ENCODE peak calls at places on chromosome 1, in four cellular contexts. L is left ventricle myocardium inferior, T is thoracic aorta, S is BJ. B is an unnamed sample.

GRCh38 chr1:8873506-8874229 is 4.8 kb downstream of the ENO1 start:
- DNase-seq in L (peak; percentile 61), T (peak; percentile 95), S (peak; percentile 93), B (peak; percentile 95)

GRCh38 chr1:71339238-71339637 is 258.4 kb upstream of the ZRANB2 start:
- DNase-seq in L (no peak), T (no peak), S (no peak), B (no peak)

GRCh38 chr1:16978589-16979474 is 1.6 kb downstream of the MFAP2 start:
- DNase-seq in L (peak; percentile 49), T (no peak), S (peak; percentile 90), B (peak; percentile 83)

GRCh38 chr1:13487143-13487868 is 26.5 kb downstream of the LRRC38 start:
- DNase-seq in L (peak; percentile 60), T (no peak), S (no peak), B (no peak)

GRCh38 chr1:78095618-78096416 is 50.1 kb downstream of the GIPC2 start:
- DNase-seq in L (no peak), T (no peak), S (no peak), B (no peak)

GRCh38 chr1:150555971-150556865 is 7.0 kb downstream of the ADAMTSL4 start:
- DNase-seq in L (no peak), T (no peak), S (no peak), B (no peak)

GRCh38 chr1:175130649-175131045 is 61.9 kb downstream of the KIAA0040 start:
- DNase-seq in L (no peak), T (no peak), S (no peak), B (no peak)

GRCh38 chr1:167122568-167122967 is 28.7 kb downstream of the STYXL2 start:
- DNase-seq in L (no peak), T (no peak), S (no peak), B (no peak)

GRCh38 chr1:91913018-91913417 is 27.1 kb upstream of the TGFBR3 start:
- DNase-seq in L (no peak), T (no peak), S (no peak), B (no peak)

GRCh38 chr1:8025061-8025670 is 943 bp downstream of the ERRFI1 start:
- DNase-seq in L (no peak), T (no peak), S (no peak), B (no peak)

GRCh38 chr1:198001776-198002408 is 84.7 kb downstream of the LHX9 start:
- DNase-seq in L (no peak), T (no peak), S (peak; percentile 24), B (no peak)

GRCh38 chr1:90721210-90722194 is 4.4 kb upstream of the BARHL2 start:
- DNase-seq in L (no peak), T (no peak), S (peak; percentile 1), B (no peak)

GRCh38 chr1:161999318-162000052 is 24.2 kb downstream of the OLFML2B start:
- DNase-seq in L (no peak), T (no peak), S (no peak), B (no peak)

GRCh38 chr1:78911956-78912880 is 94.3 kb downstream of the ADGRL4 start:
- DNase-seq in L (no peak), T (no peak), S (no peak), B (no peak)

GRCh38 chr1:8343044-8343443 is 25.1 kb downstream of the SLC45A1 start:
- DNase-seq in L (no peak), T (no peak), S (no peak), B (no peak)

GRCh38 chr1:75932304-75932703 is at the start of gene ASB17:
- DNase-seq in L (no peak), T (no peak), S (no peak), B (no peak)
- TF ChIP-seq CTCF in L (no peak), T (no peak), S (no peak), B (no peak)

GRCh38 chr1:27031235-27032118 is 18.8 kb upstream of the TENT5B start:
- DNase-seq in L (peak; percentile 79), T (peak; percentile 74), S (peak; percentile 51), B (peak; percentile 76)

GRCh38 chr1:27029517-27029916 is 16.9 kb upstream of the TENT5B start:
- DNase-seq in L (no peak), T (no peak), S (no peak), B (no peak)

GRCh38 chr1:27033059-27033746 is 20.6 kb upstream of the TENT5B start:
- DNase-seq in L (no peak), T (no peak), S (no peak), B (no peak)

GRCh38 chr1:27035344-27035743 is 22.7 kb upstream of the TENT5B start:
- DNase-seq in L (no peak), T (no peak), S (no peak), B (no peak)

GRCh38 chr1:27032119-27032461 is 19.4 kb upstream of the TENT5B start:
- DNase-seq in L (no peak), T (no peak), S (no peak), B (no peak)
- H3K4me3 ChIP-seq in L (peak overlapping the region; percentile 59), T (peak overlapping the region; percentile 61), S (peak overlapping the region; percentile 27), B (peak overlapping the region; percentile 36)

GRCh38 chr1:43976045-43976444 is 1.3 kb downstream of the ATP6V0B start:
- DNase-seq in L (no peak), T (no peak), S (no peak), B (no peak)

GRCh38 chr1:43973981-43974442 is 748 bp upstream of the ATP6V0B start:
- DNase-seq in L (no peak), T (no peak), S (no peak), B (no peak)

GRCh38 chr1:43975249-43975961 is 645 bp downstream of the ATP6V0B start:
- DNase-seq in L (peak; percentile 64), T (no peak), S (no peak), B (peak; percentile 78)

GRCh38 chr1:43976890-43977289 is 2.1 kb upstream of the B4GALT2 start:
- DNase-seq in L (no peak), T (no peak), S (no peak), B (no peak)

GRCh38 chr1:43974443-43975248 is at the start of gene ATP6V0B:
- DNase-seq in L (peak; percentile 98), T (peak; percentile 91), S (peak; percentile 50), B (peak; percentile 97)
- TF ChIP-seq CTCF in L (peak; percentile 36), T (no peak), S (no peak), B (peak; percentile 29)

GRCh38 chr1:213980906-213981305 is 6.9 kb upstream of the PROX1 start:
- DNase-seq in L (no peak), T (no peak), S (no peak), B (no peak)

GRCh38 chr1:213982515-213982813 is 5.3 kb upstream of the PROX1 start:
- DNase-seq in L (no peak), T (no peak), S (no peak), B (no peak)

GRCh38 chr1:213977909-213978308 is 9.9 kb upstream of the PROX1 start:
- DNase-seq in L (no peak), T (no peak), S (no peak), B (no peak)

GRCh38 chr1:213977486-213977842 is 10.3 kb upstream of the PROX1 start:
- DNase-seq in L (no peak), T (no peak), S (no peak), B (no peak)

DNA sequence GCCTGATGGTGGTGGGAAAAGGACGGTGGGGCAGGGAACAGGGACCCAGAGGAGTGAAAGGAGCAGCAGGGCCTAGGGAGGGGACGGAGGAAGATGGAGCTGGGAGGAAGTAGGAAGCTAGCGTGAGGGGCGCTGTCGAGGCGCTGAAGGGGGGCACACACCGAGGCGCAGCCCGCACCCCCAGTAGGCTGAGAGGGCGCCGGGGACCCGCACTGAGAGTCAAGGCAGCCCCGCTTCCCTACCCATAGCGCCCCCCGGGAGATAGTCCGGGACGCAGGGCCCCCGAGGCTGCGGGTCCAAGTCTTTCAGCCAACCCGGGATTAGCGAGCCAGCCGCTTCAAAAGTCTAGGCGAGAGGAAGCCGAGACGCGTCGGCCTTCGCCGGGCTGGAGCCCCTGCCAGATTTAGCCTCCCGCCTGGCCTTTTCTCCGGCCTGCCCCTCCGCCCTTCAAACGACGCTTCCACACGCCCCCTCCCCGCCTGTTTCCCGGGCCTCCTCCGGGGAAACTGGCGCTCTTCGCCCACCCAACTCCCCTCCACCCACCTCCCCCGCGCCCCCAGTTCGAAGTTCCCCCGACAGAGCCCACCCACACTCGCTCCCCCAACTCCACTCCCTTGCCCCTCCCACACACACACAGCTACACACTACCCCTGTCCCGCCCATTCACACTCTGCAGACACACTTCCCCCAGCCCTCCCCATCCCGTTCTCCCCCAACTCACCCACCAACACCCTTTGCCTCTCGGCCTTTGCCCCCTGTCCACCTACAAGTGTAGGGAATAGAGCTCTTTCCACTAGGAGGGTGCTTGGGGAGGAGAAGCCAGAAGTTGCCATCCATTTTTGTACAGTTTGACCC is 7.8 kb upstream of the PROX1 start:
- DNase-seq in L (no peak), T (no peak), S (no peak), B (no peak)
- H3K4me3 ChIP-seq in L (no peak overlapping the region), T (no peak overlapping the region), S (no peak overlapping the region), B (no peak overlapping the region)

DNA sequence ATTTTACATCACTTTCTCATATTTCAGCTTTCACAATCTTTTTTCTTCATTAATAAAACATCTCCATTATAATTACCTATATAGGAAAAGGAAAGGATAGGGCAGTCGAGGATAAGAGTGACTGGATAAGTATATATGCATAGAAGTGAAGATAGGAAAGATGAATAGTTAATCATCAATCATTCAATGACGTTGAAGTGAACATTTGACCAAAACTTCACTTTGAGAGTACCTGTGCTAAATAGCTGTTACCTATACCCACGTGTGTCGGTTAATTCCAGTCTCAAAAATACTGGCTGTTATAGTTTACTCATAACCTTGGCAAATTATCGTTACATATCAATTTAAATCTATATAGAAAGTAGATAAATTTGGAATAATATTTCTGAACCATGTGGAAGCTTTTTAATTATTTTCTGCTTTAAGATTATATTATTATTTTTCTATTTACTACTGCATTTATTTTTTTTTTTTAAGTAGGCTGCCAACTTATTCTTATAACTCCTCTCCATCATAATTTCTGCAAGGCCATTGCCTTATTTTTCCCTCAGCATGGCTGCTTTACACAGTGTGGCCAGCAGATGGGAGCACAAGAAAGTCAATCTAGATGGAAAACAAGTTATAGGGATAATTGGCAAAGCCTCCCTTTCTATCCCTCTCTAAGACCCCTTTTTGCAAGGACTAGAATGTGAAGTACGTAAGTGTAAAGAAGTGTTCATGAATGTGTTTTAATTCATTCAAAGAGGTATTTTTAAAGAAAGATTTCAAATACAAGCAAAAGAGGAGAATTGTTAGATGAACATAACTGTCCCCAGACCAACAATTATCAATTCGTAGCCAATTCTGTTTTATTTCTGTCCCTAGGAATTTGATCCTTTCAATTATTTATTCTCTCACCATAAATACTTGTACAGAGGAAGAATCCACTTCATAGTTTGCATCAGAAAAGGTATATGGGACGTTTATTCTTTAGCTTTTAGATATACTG is 290.4 kb downstream of the KCNT2 start:
- DNase-seq in L (no peak), T (no peak), S (no peak), B (no peak)
- TF ChIP-seq CTCF in L (peak; percentile 59), T (peak; percentile 20), S (peak; percentile 73), B (peak; percentile 30)

DNA sequence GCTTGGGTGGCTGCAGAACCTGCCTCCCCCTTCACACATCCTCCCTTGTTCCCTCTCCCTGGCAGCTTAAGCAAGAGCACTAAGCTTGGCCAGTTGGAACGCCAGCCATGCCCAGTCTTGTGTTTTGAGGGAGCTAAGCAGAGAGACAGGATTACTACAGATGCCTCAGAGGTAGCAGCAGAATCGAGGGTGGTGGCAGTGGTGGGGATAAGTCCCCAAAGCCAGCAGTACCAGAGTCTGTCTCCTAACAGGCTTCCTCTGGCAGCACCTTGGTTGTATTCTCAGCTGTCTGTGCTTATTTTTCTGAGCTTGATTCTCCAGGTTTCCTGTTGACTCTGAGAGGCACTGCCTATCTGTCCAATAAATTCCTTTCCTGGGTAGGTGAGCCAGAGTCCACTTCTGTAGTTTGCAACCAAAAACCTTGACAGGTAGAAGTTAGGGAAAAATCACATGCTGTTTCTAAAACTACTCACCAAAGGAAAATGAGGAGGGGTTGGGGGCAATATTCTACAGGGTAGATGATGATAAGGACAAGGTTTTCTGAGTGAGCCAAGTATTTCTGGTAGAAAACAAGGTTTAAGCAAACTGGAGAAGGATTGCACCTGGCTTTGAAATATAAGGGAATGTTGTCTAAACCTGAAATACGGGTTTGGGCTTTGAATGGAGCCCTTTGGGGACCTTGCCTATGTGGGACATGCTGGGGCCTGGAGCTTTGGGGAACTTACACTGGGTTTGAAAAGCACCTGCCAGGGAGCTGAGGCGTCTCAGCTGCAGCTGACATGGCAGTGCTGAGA is 100.8 kb downstream of the PBX1 start:
- DNase-seq in L (no peak), T (no peak), S (no peak), B (no peak)
- H3K4me3 ChIP-seq in L (no peak overlapping the region), T (no peak overlapping the region), S (no peak overlapping the region), B (no peak overlapping the region)